ENCODE peak calls at places on chromosomes 6 and 20, in ten cellular contexts. J, E, U, I, D, Q, P, Y, H and X are unnamed samples.

GRCh38 chr20:34675993-34676641 is 775 bp downstream of the PIGU start:
- DNase-seq in U (no peak), J (no peak), H (no peak), D (no peak), E (no peak), Q (no peak), I (no peak), P (no peak), Y (no peak), X (no peak)

GRCh38 chr6:105726902-105727655 is 324.2 kb upstream of the PREP start:
- DNase-seq in J (no peak), U (peak), P (no peak), I (no peak), Y (no peak), H (no peak), D (no peak), E (peak), Q (no peak), X (no peak)

GRCh38 chr6:30922447-30922852 is 8.4 kb downstream of the VARS2 start:
- DNase-seq in H (no peak), Q (no peak), J (no peak), U (no peak), D (no peak), E (no peak), Y (no peak), I (no peak), P (no peak), X (no peak)

GRCh38 chr20:57432874-57433491 is 41.8 kb downstream of the RBM38 start:
- DNase-seq in D (peak), E (no peak), U (no peak), Y (peak), P (no peak), J (peak), I (no peak), Q (peak), H (peak), X (peak)

GRCh38 chr6:111823831-111824607 is 49.2 kb downstream of the FYN start:
- DNase-seq in E (peak), Y (no peak), J (no peak), I (no peak), Q (no peak), D (no peak), H (no peak), U (peak), P (no peak), X (peak)

GRCh38 chr20:33846291-33846916 is 35.3 kb downstream of the CHMP4B start:
- DNase-seq in D (no peak), H (no peak), J (no peak), I (no peak), Y (peak), E (peak), Q (no peak), P (no peak), U (no peak), X (peak)

GRCh38 chr20:46056027-46056833 is 27.2 kb downstream of the SLC12A5 start:
- DNase-seq in P (no peak), I (no peak), D (no peak), J (no peak), E (no peak), Y (no peak), H (no peak), Q (no peak), U (no peak), X (no peak)

GRCh38 chr20:53907968-53908751 is 162.2 kb downstream of the BCAS1 start:
- DNase-seq in D (no peak), H (peak), Y (no peak), I (no peak), P (no peak), J (no peak), E (no peak), Q (no peak), U (no peak), X (no peak)

GRCh38 chr6:157273756-157274088 is 49.6 kb downstream of the TMEM242 start:
- DNase-seq in D (peak), I (peak), Q (peak), E (peak), Y (no peak), H (no peak), U (no peak), J (peak), P (no peak), X (no peak)

GRCh38 chr6:27250955-27251671 is 3.6 kb downstream of the PRSS16 start:
- DNase-seq in E (peak), Q (peak), P (no peak), D (peak), Y (peak), I (no peak), J (peak), H (no peak), U (peak), X (no peak)

GRCh38 chr6:29722773-29723665 is at the start of gene HLA-F:
- DNase-seq in P (no peak), Y (peak), D (peak), Q (peak), H (peak), U (peak), J (peak), E (peak), I (no peak), X (peak)

GRCh38 chr6:7073810-7074525 is 33.8 kb upstream of the RREB1 start:
- DNase-seq in I (no peak), D (peak), H (no peak), P (no peak), U (no peak), E (no peak), J (peak), Q (peak), Y (peak), X (no peak)

GRCh38 chr6:124949706-124950105 is 12.5 kb upstream of the RNF217 start:
- DNase-seq in U (no peak), J (no peak), I (no peak), Y (no peak), Q (no peak), P (no peak), H (no peak), D (no peak), E (no peak), X (no peak)

GRCh38 chr6:162085561-162085960 is 642.0 kb downstream of the PRKN start:
- DNase-seq in U (no peak), Y (no peak), Q (no peak), H (no peak), I (no peak), P (no peak), D (no peak), J (no peak), E (no peak), X (no peak)

GRCh38 chr20:33251496-33251895 is 15.7 kb downstream of the BPIFA1 start:
- DNase-seq in P (peak), H (no peak), E (no peak), U (no peak), Q (no peak), D (no peak), I (no peak), J (no peak), Y (no peak), X (no peak)

GRCh38 chr6:116370328-116370716 is 425 bp upstream of the DSE start:
- DNase-seq in Q (no peak), I (no peak), U (no peak), Y (no peak), P (no peak), E (no peak), D (no peak), J (no peak), H (no peak), X (no peak)

GRCh38 chr6:106117579-106117978 is 31.4 kb downstream of the PRDM1 start:
- DNase-seq in E (no peak), Q (peak), U (no peak), P (no peak), J (peak), Y (peak), D (peak), H (no peak), I (no peak), X (no peak)

GRCh38 chr6:20360471-20361119 is 41.1 kb upstream of the E2F3 start:
- DNase-seq in Q (no peak), E (no peak), H (no peak), U (no peak), D (no peak), I (no peak), P (no peak), J (no peak), Y (no peak), X (no peak)

GRCh38 chr6:3359973-3360726 is 96.7 kb downstream of the SLC22A23 start:
- DNase-seq in E (no peak), Y (no peak), Q (no peak), D (no peak), U (no peak), H (no peak), I (no peak), J (no peak), P (no peak), X (no peak)